ENCODE peak calls at places on chromosomes 6 and 20, in six cellular contexts. F is globus pallidus, Y is Panc1, U is cardiac fibroblast, C is ELR, S is mesothelial cell of epicardium. N is an unnamed sample.

GRCh38 chr6:166006593-166007301 is 160.9 kb downstream of the TBXT start:
- DNase-seq in F (no peak), Y (no peak), U (peak), C (peak), S (no peak), N (no peak)

GRCh38 chr20:24160563-24161355 is 172.2 kb upstream of the GGTLC1 start:
- DNase-seq in F (peak), Y (peak), U (peak), C (peak), S (no peak), N (no peak)

GRCh38 chr20:42516692-42517091 is 673.0 kb downstream of the PTPRT start:
- DNase-seq in F (no peak), Y (no peak), U (no peak), C (no peak), S (no peak), N (no peak)

GRCh38 chr6:135583256-135583758 is 85.8 kb upstream of the AHI1 start:
- DNase-seq in F (no peak), Y (no peak), U (peak), C (peak), S (no peak), N (no peak)

GRCh38 chr6:40685771-40686170 is 98.6 kb upstream of the LRFN2 start:
- DNase-seq in F (no peak), Y (no peak), U (no peak), C (no peak), S (no peak), N (no peak)

GRCh38 chr20:50654899-50655298 is 36.4 kb downstream of the RIPOR3 start:
- DNase-seq in F (no peak), Y (no peak), U (peak), C (no peak), S (no peak), N (no peak)

GRCh38 chr6:129686941-129687627 is 22.9 kb downstream of the ARHGAP18 start:
- DNase-seq in F (peak), Y (no peak), U (peak), C (peak), S (no peak), N (no peak)

GRCh38 chr20:8363970-8364733 is 232.1 kb downstream of the PLCB1 start:
- DNase-seq in F (no peak), Y (no peak), U (no peak), C (no peak), S (no peak), N (no peak)

GRCh38 chr6:104326173-104327001 is 533.3 kb downstream of the HACE1 start:
- DNase-seq in F (no peak), Y (no peak), U (peak), C (peak), S (no peak), N (no peak)